ENCODE peak calls at places on chromosomes 13 and 19, in ten cellular contexts. U, B, O, Q, M, W, R, I, T and G are unnamed samples.

GRCh38 chr13:79295906-79296564 is 110.0 kb downstream of the RBM26 start:
- DNase-seq in U (no peak), B (peak; percentile 15), O (no peak), Q (no peak), M (no peak), W (peak; percentile 22), R (no peak), I (peak; percentile 11), T (no peak), G (no peak)

GRCh38 chr19:35351441-35352176 is 3.9 kb downstream of the FFAR1 start:
- DNase-seq in U (no peak), B (no peak), O (peak; percentile 35), Q (no peak), M (no peak), W (no peak), R (no peak), I (no peak), T (no peak), G (no peak)

GRCh38 chr13:103615778-103616177 is 549.6 kb upstream of the SLC10A2 start:
- DNase-seq in U (no peak), B (no peak), O (no peak), Q (no peak), M (no peak), W (no peak), R (no peak), I (no peak), T (no peak), G (no peak)

GRCh38 chr13:50334944-50335343 is 319.7 kb downstream of the KCNRG start:
- DNase-seq in U (peak; percentile 66), B (no peak), O (no peak), Q (no peak), M (no peak), W (peak; percentile 92), R (no peak), I (peak; percentile 56), T (no peak), G (no peak)

GRCh38 chr19:31214086-31214485 is 135.2 kb downstream of the TSHZ3 start:
- DNase-seq in U (peak; percentile 60), B (peak; percentile 84), O (peak; percentile 70), Q (peak; percentile 77), M (peak; percentile 97), W (peak; percentile 17), R (peak; percentile 40), I (peak; percentile 100), T (no peak), G (no peak)

GRCh38 chr13:48817166-48817802 is 158.4 kb upstream of the FNDC3A start:
- DNase-seq in U (no peak), B (no peak), O (no peak), Q (no peak), M (no peak), W (no peak), R (no peak), I (no peak), T (no peak), G (no peak)

GRCh38 chr13:105814219-105814901 is 721.1 kb downstream of the EFNB2 start:
- DNase-seq in U (no peak), B (no peak), O (no peak), Q (no peak), M (no peak), W (no peak), R (no peak), I (no peak), T (no peak), G (no peak)

GRCh38 chr19:18282021-18282787 is 782 bp upstream of the JUND start:
- DNase-seq in U (no peak), B (no peak), O (no peak), Q (peak; percentile 82), M (no peak), W (peak; percentile 85), R (no peak), I (no peak), T (no peak), G (peak; percentile 27)

GRCh38 chr19:34066007-34066656 is 106.2 kb upstream of the LSM14A start:
- DNase-seq in U (peak; percentile 11), B (no peak), O (no peak), Q (no peak), M (no peak), W (no peak), R (no peak), I (no peak), T (peak; percentile 11), G (no peak)

GRCh38 chr13:40221460-40222201 is 444.8 kb downstream of the FOXO1 start:
- DNase-seq in U (no peak), B (no peak), O (no peak), Q (no peak), M (peak; percentile 60), W (no peak), R (peak; percentile 38), I (no peak), T (no peak), G (no peak)

GRCh38 chr19:7488736-7489353 is at the start of gene PEX11G:
- DNase-seq in U (peak; percentile 96), B (peak; percentile 83), O (peak; percentile 90), Q (peak; percentile 90), M (no peak), W (peak; percentile 91), R (peak; percentile 94), I (peak; percentile 81), T (peak; percentile 95), G (peak; percentile 90)

GRCh38 chr13:106610511-106610910 is 42.6 kb upstream of the ARGLU1 start:
- DNase-seq in U (no peak), B (no peak), O (no peak), Q (no peak), M (no peak), W (no peak), R (no peak), I (peak; percentile 82), T (no peak), G (no peak)

GRCh38 chr19:7841751-7842660 is 12.0 kb downstream of the EVI5L start:
- DNase-seq in U (no peak), B (no peak), O (no peak), Q (no peak), M (no peak), W (no peak), R (no peak), I (no peak), T (no peak), G (no peak)

GRCh38 chr19:52142001-52142595 is 2.4 kb upstream of the ZNF616 start:
- DNase-seq in U (peak; percentile 2), B (no peak), O (no peak), Q (no peak), M (no peak), W (no peak), R (no peak), I (no peak), T (no peak), G (no peak)

GRCh38 chr19:21148681-21149080 is 6.8 kb downstream of the ZNF431 start:
- DNase-seq in U (no peak), B (no peak), O (no peak), Q (no peak), M (no peak), W (no peak), R (no peak), I (no peak), T (no peak), G (no peak)

GRCh38 chr13:113730145-113730750 is 28.8 kb upstream of the TMEM255B start:
- DNase-seq in U (no peak), B (no peak), O (no peak), Q (no peak), M (no peak), W (no peak), R (no peak), I (no peak), T (no peak), G (no peak)

GRCh38 chr13:113729329-113730019 is 29.6 kb upstream of the TMEM255B start:
- DNase-seq in U (no peak), B (peak; percentile 31), O (no peak), Q (no peak), M (no peak), W (no peak), R (no peak), I (no peak), T (no peak), G (no peak)

GRCh38 chr13:113731192-113732175 is 27.5 kb upstream of the TMEM255B start:
- DNase-seq in U (no peak), B (no peak), O (no peak), Q (no peak), M (no peak), W (no peak), R (no peak), I (no peak), T (no peak), G (no peak)

GRCh38 chr13:113732176-113732960 is 26.7 kb upstream of the TMEM255B start:
- DNase-seq in U (no peak), B (no peak), O (no peak), Q (no peak), M (no peak), W (no peak), R (no peak), I (no peak), T (no peak), G (no peak)

GRCh38 chr13:113730831-113731191 is 28.2 kb upstream of the TMEM255B start:
- DNase-seq in U (no peak), B (no peak), O (no peak), Q (no peak), M (no peak), W (no peak), R (no peak), I (no peak), T (no peak), G (no peak)
- TF ChIP-seq CTCF in U (no peak), B (no peak), O (no peak), Q (no peak), M (no peak), W (no peak), R (no peak), I (no peak), T (no peak), G (no peak)

GRCh38 chr19:47227347-47228167 is 3.4 kb downstream of the BBC3 start:
- DNase-seq in U (peak; percentile 97), B (peak; percentile 99), O (peak; percentile 87), Q (peak; percentile 97), M (peak; percentile 80), W (peak; percentile 89), R (peak; percentile 89), I (peak; percentile 94), T (peak; percentile 89), G (peak; percentile 94)
- TF ChIP-seq CTCF in U (no peak), B (no peak), O (no peak), Q (no peak), M (no peak), W (no peak), R (no peak), I (no peak), T (no peak), G (no peak)

DNA sequence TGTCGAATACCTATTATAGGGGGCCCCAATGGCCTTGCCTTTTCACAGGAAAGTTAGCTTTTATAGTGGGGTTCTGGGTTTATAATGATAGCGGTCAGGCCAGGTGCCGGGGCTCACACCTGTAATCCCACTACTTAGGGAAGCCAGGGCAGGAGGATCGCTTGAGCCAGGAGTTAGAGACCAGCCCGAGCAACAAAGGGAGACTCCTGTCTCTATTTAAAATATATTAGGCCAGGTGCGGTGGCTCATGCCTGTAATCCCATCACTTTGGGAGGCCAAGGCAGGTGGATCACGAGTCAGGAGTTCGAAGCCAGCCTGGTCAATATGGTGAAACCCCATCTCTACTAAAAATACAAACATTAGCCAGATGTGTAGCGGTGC is 7.3 kb downstream of the RPS11 start:
- DNase-seq in U (no peak), B (no peak), O (no peak), Q (no peak), M (no peak), W (no peak), R (no peak), I (no peak), T (no peak), G (no peak)
- TF ChIP-seq CTCF in U (no peak), B (no peak), O (no peak), Q (no peak), M (no peak), W (no peak), R (no peak), I (no peak), T (no peak), G (no peak)

GRCh38 chr19:56660381-56661105 is 11.0 kb downstream of the ZNF835 start:
- DNase-seq in U (no peak), B (no peak), O (no peak), Q (no peak), M (no peak), W (no peak), R (peak; percentile 20), I (no peak), T (no peak), G (no peak)
- TF ChIP-seq CTCF in U (peak; percentile 5), B (no peak), O (no peak), Q (peak; percentile 13), M (no peak), W (no peak), R (no peak), I (no peak), T (no peak), G (no peak)